ENCODE peak calls at places on chromosome 6, in five cellular contexts. One of them, this sample, is unnamed.

GRCh38 chr6:145929037-145929633 is 35.0 kb downstream of the SHPRH start:
- DNase-seq in keratinocyte: no peak
- DNase-seq in HCT116: peak; percentile 7
- DNase-seq in GM23338: peak; percentile 59
- DNase-seq in PC-3: peak; percentile 46
- DNase-seq in this sample: peak; percentile 63

GRCh38 chr6:89347825-89348224 is 4.7 kb downstream of the UBE2J1 start:
- DNase-seq in keratinocyte: no peak
- DNase-seq in HCT116: no peak
- DNase-seq in GM23338: no peak
- DNase-seq in PC-3: no peak
- DNase-seq in this sample: no peak

GRCh38 chr6:126657556-126658129 is 317.7 kb downstream of the CENPW start:
- DNase-seq in keratinocyte: no peak
- DNase-seq in HCT116: peak; percentile 39
- DNase-seq in GM23338: peak; percentile 64
- DNase-seq in PC-3: peak; percentile 58
- DNase-seq in this sample: peak; percentile 4

GRCh38 chr6:72966628-72967280 is 258.5 kb downstream of the KHDC1L start:
- DNase-seq in keratinocyte: no peak
- DNase-seq in HCT116: no peak
- DNase-seq in GM23338: no peak
- DNase-seq in PC-3: peak; percentile 68
- DNase-seq in this sample: no peak

GRCh38 chr6:95364016-95364604 is 213.2 kb upstream of the MANEA start:
- DNase-seq in keratinocyte: no peak
- DNase-seq in HCT116: peak; percentile 8
- DNase-seq in GM23338: peak; percentile 69
- DNase-seq in PC-3: peak; percentile 39
- DNase-seq in this sample: peak; percentile 39

GRCh38 chr6:28134015-28134414 is 7.7 kb upstream of the ZKSCAN8 start:
- DNase-seq in keratinocyte: no peak
- DNase-seq in HCT116: peak; percentile 29
- DNase-seq in GM23338: peak; percentile 50
- DNase-seq in PC-3: peak; percentile 61
- DNase-seq in this sample: peak; percentile 55

GRCh38 chr6:22068561-22069346 is 228.1 kb downstream of the PRL start:
- DNase-seq in keratinocyte: no peak
- DNase-seq in HCT116: no peak
- DNase-seq in GM23338: no peak
- DNase-seq in PC-3: no peak
- DNase-seq in this sample: no peak

GRCh38 chr6:87274660-87275273 is 47.6 kb upstream of the SMIM8 start:
- DNase-seq in keratinocyte: no peak
- DNase-seq in HCT116: no peak
- DNase-seq in GM23338: no peak
- DNase-seq in PC-3: no peak
- DNase-seq in this sample: no peak

GRCh38 chr6:152685819-152686218 is 11.9 kb upstream of the MYCT1 start:
- DNase-seq in keratinocyte: no peak
- DNase-seq in HCT116: no peak
- DNase-seq in GM23338: peak; percentile 17
- DNase-seq in PC-3: no peak
- DNase-seq in this sample: peak; percentile 29

GRCh38 chr6:104531591-104531990 is 328.1 kb downstream of the HACE1 start:
- DNase-seq in keratinocyte: no peak
- DNase-seq in HCT116: no peak
- DNase-seq in GM23338: no peak
- DNase-seq in PC-3: no peak
- DNase-seq in this sample: no peak

GRCh38 chr6:138465007-138465645 is 34.2 kb downstream of the NHSL1 start:
- DNase-seq in keratinocyte: peak; percentile 87
- DNase-seq in HCT116: peak; percentile 70
- DNase-seq in GM23338: peak; percentile 17
- DNase-seq in PC-3: peak; percentile 88
- DNase-seq in this sample: no peak

GRCh38 chr6:139545474-139546116 is 171.1 kb upstream of the CITED2 start:
- DNase-seq in keratinocyte: no peak
- DNase-seq in HCT116: no peak
- DNase-seq in GM23338: no peak
- DNase-seq in PC-3: no peak
- DNase-seq in this sample: no peak

GRCh38 chr6:74745670-74746069 is 460.2 kb downstream of the COL12A1 start:
- DNase-seq in keratinocyte: no peak
- DNase-seq in HCT116: no peak
- DNase-seq in GM23338: no peak
- DNase-seq in PC-3: no peak
- DNase-seq in this sample: no peak

GRCh38 chr6:286681-287499 is 5.4 kb upstream of the DUSP22 start:
- DNase-seq in keratinocyte: no peak
- DNase-seq in HCT116: no peak
- DNase-seq in GM23338: no peak
- DNase-seq in PC-3: no peak
- DNase-seq in this sample: peak; percentile 31

GRCh38 chr6:113055086-113055485 is 708.0 kb downstream of the RFPL4B start:
- DNase-seq in keratinocyte: no peak
- DNase-seq in HCT116: no peak
- DNase-seq in GM23338: no peak
- DNase-seq in PC-3: peak; percentile 39
- DNase-seq in this sample: no peak

GRCh38 chr6:119066426-119067001 is 11.9 kb downstream of the FAM184A start:
- DNase-seq in keratinocyte: no peak
- DNase-seq in HCT116: no peak
- DNase-seq in GM23338: no peak
- DNase-seq in PC-3: no peak
- DNase-seq in this sample: no peak

GRCh38 chr6:35023601-35024000 is 117.5 kb downstream of the TCP11 start:
- DNase-seq in keratinocyte: no peak
- DNase-seq in HCT116: no peak
- DNase-seq in GM23338: no peak
- DNase-seq in PC-3: no peak
- DNase-seq in this sample: no peak

GRCh38 chr6:34149831-34150400 is 4.0 kb upstream of the GRM4 start:
- DNase-seq in keratinocyte: no peak
- DNase-seq in HCT116: no peak
- DNase-seq in GM23338: no peak
- DNase-seq in PC-3: no peak
- DNase-seq in this sample: no peak

GRCh38 chr6:39664173-39664572 is 61.0 kb downstream of the KIF6 start:
- DNase-seq in keratinocyte: no peak
- DNase-seq in HCT116: no peak
- DNase-seq in GM23338: no peak
- DNase-seq in PC-3: no peak
- DNase-seq in this sample: no peak

GRCh38 chr6:81465859-81466258 is 286.6 kb downstream of the TENT5A start:
- DNase-seq in keratinocyte: no peak
- DNase-seq in HCT116: peak; percentile 37
- DNase-seq in GM23338: peak; percentile 66
- DNase-seq in PC-3: peak; percentile 49
- DNase-seq in this sample: no peak

GRCh38 chr6:55665224-55665587 is 86.2 kb upstream of the HMGCLL1 start:
- DNase-seq in keratinocyte: no peak
- DNase-seq in HCT116: no peak
- DNase-seq in GM23338: no peak
- DNase-seq in PC-3: no peak
- DNase-seq in this sample: no peak

GRCh38 chr6:119542037-119542436 is 192.5 kb upstream of the MAN1A1 start:
- DNase-seq in keratinocyte: no peak
- DNase-seq in HCT116: no peak
- DNase-seq in GM23338: no peak
- DNase-seq in PC-3: no peak
- DNase-seq in this sample: no peak

GRCh38 chr6:152750694-152751093 is at the start of gene VIP:
- DNase-seq in keratinocyte: no peak
- DNase-seq in HCT116: no peak
- DNase-seq in GM23338: peak; percentile 90
- DNase-seq in PC-3: peak; percentile 48
- DNase-seq in this sample: peak; percentile 10

GRCh38 chr6:29494131-29494530 is 6.4 kb upstream of the MAS1L start:
- DNase-seq in keratinocyte: no peak
- DNase-seq in HCT116: no peak
- DNase-seq in GM23338: no peak
- DNase-seq in PC-3: no peak
- DNase-seq in this sample: no peak

GRCh38 chr6:64467656-64468055 is 832.1 kb downstream of the PHF3 start:
- DNase-seq in keratinocyte: no peak
- DNase-seq in HCT116: no peak
- DNase-seq in GM23338: no peak
- DNase-seq in PC-3: no peak
- DNase-seq in this sample: no peak

GRCh38 chr6:132499757-132500156 is 13.2 kb downstream of the STX7 start:
- DNase-seq in keratinocyte: no peak
- DNase-seq in HCT116: no peak
- DNase-seq in GM23338: no peak
- DNase-seq in PC-3: no peak
- DNase-seq in this sample: no peak
- H3K79me2 ChIP-seq in keratinocyte: peaks cover 34% of the 10 kb centered on the region
- H3K79me2 ChIP-seq in HCT116: peaks cover 13% of the 10 kb centered on the region
- H3K79me2 ChIP-seq in GM23338: peaks cover 22% of the 10 kb centered on the region
- H3K79me2 ChIP-seq in PC-3: peaks cover 11% of the 10 kb centered on the region
- H3K79me2 ChIP-seq in this sample: peaks cover 95% of the 10 kb centered on the region

GRCh38 chr6:15368873-15369272 is 123.0 kb downstream of the JARID2 start:
- DNase-seq in keratinocyte: no peak
- DNase-seq in HCT116: no peak
- DNase-seq in GM23338: no peak
- DNase-seq in PC-3: no peak
- DNase-seq in this sample: no peak

GRCh38 chr6:15369838-15370237 is 124.0 kb downstream of the JARID2 start:
- DNase-seq in keratinocyte: no peak
- DNase-seq in HCT116: no peak
- DNase-seq in GM23338: no peak
- DNase-seq in PC-3: no peak
- DNase-seq in this sample: no peak

GRCh38 chr6:15370730-15371129 is 124.9 kb downstream of the JARID2 start:
- DNase-seq in keratinocyte: peak; percentile 45
- DNase-seq in HCT116: no peak
- DNase-seq in GM23338: no peak
- DNase-seq in PC-3: no peak
- DNase-seq in this sample: no peak

GRCh38 chr6:15372932-15373331 is 127.1 kb downstream of the JARID2 start:
- DNase-seq in keratinocyte: no peak
- DNase-seq in HCT116: no peak
- DNase-seq in GM23338: no peak
- DNase-seq in PC-3: no peak
- DNase-seq in this sample: no peak

GRCh38 chr6:15371151-15371550 is 125.3 kb downstream of the JARID2 start:
- DNase-seq in keratinocyte: no peak
- DNase-seq in HCT116: no peak
- DNase-seq in GM23338: no peak
- DNase-seq in PC-3: no peak
- DNase-seq in this sample: no peak
- H4K20me1 ChIP-seq in keratinocyte: no peaks in the 10 kb centered on the region
- H4K20me1 ChIP-seq in HCT116: peaks cover 4% of the 10 kb centered on the region
- H4K20me1 ChIP-seq in GM23338: peaks cover 98% of the 10 kb centered on the region
- H4K20me1 ChIP-seq in PC-3: no peaks in the 10 kb centered on the region
- H4K20me1 ChIP-seq in this sample: peaks cover 16% of the 10 kb centered on the region

GRCh38 chr6:43457643-43458042 is 2.3 kb upstream of the DLK2 start:
- DNase-seq in keratinocyte: no peak
- DNase-seq in HCT116: no peak
- DNase-seq in GM23338: no peak
- DNase-seq in PC-3: peak; percentile 41
- DNase-seq in this sample: no peak
- TF ChIP-seq CTCF in keratinocyte: no peak
- TF ChIP-seq CTCF in HCT116: peak; percentile 24
- TF ChIP-seq CTCF in GM23338: peak; percentile 31
- TF ChIP-seq CTCF in PC-3: peak; percentile 37
- TF ChIP-seq CTCF in this sample: no peak

DNA sequence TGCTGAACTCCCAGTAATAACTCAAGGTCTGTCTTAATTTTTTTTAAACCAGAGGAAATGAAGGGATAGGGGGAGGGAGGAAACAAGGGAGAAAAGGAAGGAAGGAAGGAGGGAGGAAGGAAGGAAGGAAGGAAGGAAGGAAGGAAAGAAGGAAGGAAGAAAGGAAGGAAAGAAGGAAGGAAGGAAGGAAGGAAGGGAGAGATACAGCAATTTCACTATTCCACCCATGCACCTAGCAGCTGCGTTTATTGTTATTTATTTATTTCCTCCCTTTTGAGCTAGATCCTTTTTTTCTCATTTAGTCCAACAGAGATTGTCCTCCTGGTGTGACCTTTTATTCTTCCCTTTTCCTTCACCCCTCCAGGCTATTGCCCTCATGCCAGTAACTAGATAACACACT is 97.6 kb downstream of the PKHD1 start:
- DNase-seq in keratinocyte: no peak
- DNase-seq in HCT116: no peak
- DNase-seq in GM23338: no peak
- DNase-seq in PC-3: no peak
- DNase-seq in this sample: no peak
- H3K79me2 ChIP-seq in keratinocyte: no peaks in the 10 kb centered on the region
- H3K79me2 ChIP-seq in HCT116: no peaks in the 10 kb centered on the region
- H3K79me2 ChIP-seq in GM23338: no peaks in the 10 kb centered on the region
- H3K79me2 ChIP-seq in PC-3: no peaks in the 10 kb centered on the region
- H3K79me2 ChIP-seq in this sample: no peaks in the 10 kb centered on the region

GRCh38 chr6:159977242-159978214 is 8.6 kb downstream of the IGF2R start:
- DNase-seq in keratinocyte: no peak
- DNase-seq in HCT116: no peak
- DNase-seq in GM23338: no peak
- DNase-seq in PC-3: no peak
- DNase-seq in this sample: no peak
- H4K20me1 ChIP-seq in keratinocyte: peaks cover 46% of the 10 kb centered on the region
- H4K20me1 ChIP-seq in HCT116: no peaks in the 10 kb centered on the region
- H4K20me1 ChIP-seq in GM23338: peaks cover 56% of the 10 kb centered on the region
- H4K20me1 ChIP-seq in PC-3: no peaks in the 10 kb centered on the region
- H4K20me1 ChIP-seq in this sample: peaks cover 16% of the 10 kb centered on the region

GRCh38 chr6:158869604-158870417 is 50.6 kb upstream of the EZR start:
- DNase-seq in keratinocyte: peak; percentile 93
- DNase-seq in HCT116: peak; percentile 99
- DNase-seq in GM23338: peak; percentile 97
- DNase-seq in PC-3: peak; percentile 97
- DNase-seq in this sample: peak; percentile 99
- TF ChIP-seq CTCF in keratinocyte: peak; percentile 34
- TF ChIP-seq CTCF in HCT116: no peak
- TF ChIP-seq CTCF in GM23338: no peak
- TF ChIP-seq CTCF in PC-3: peak; percentile 14
- TF ChIP-seq CTCF in this sample: peak; percentile 31

GRCh38 chr6:36127462-36128016 is 2.8 kb upstream of the MAPK13 start:
- DNase-seq in keratinocyte: no peak
- DNase-seq in HCT116: no peak
- DNase-seq in GM23338: no peak
- DNase-seq in PC-3: peak; percentile 64
- DNase-seq in this sample: no peak
- H3K79me2 ChIP-seq in keratinocyte: peaks cover 2% of the 10 kb centered on the region
- H3K79me2 ChIP-seq in HCT116: no peaks in the 10 kb centered on the region
- H3K79me2 ChIP-seq in GM23338: no peaks in the 10 kb centered on the region
- H3K79me2 ChIP-seq in PC-3: peaks cover 17% of the 10 kb centered on the region
- H3K79me2 ChIP-seq in this sample: no peaks in the 10 kb centered on the region

This sample was measured in OCI-LY7.